ENCODE peak calls at places on chromosome 19, in five cellular contexts. M is tibial nerve, I is ovary, Y is suprapubic skin, U is stomach. P is an unnamed sample. For H3K4me1, the result is how much of the 10 kb centered on the place peaks cover.

GRCh38 chr19:41616785-41617621 is 9.9 kb downstream of the CEACAM4 start:
- DNase-seq in M (no peak), I (no peak), Y (no peak), U (no peak), P (no peak)

GRCh38 chr19:42028304-42029216 is 34.5 kb upstream of the ATP1A3 start:
- DNase-seq in M (no peak), I (no peak), Y (no peak), U (no peak), P (no peak)

GRCh38 chr19:10420444-10421239 is at the start of gene PDE4A:
- DNase-seq in M (no peak), I (no peak), Y (no peak), U (no peak), P (no peak)

GRCh38 chr19:28358604-28359003 is 854.3 kb downstream of the UQCRFS1 start:
- DNase-seq in M (no peak), I (no peak), Y (no peak), U (no peak), P (no peak)

GRCh38 chr19:6610934-6611370 is 20.0 kb upstream of the CD70 start:
- DNase-seq in M (no peak), I (no peak), Y (no peak), U (no peak), P (no peak)

GRCh38 chr19:33508941-33509614 is 12.5 kb downstream of the PEPD start:
- DNase-seq in M (no peak), I (no peak), Y (no peak), U (no peak), P (no peak)

GRCh38 chr19:3224346-3225325 is at the start of gene CELF5:
- DNase-seq in M (no peak), I (peak), Y (no peak), U (peak), P (peak)

GRCh38 chr19:4425531-4425930 is 23.1 kb downstream of the CHAF1A start:
- DNase-seq in M (no peak), I (no peak), Y (no peak), U (no peak), P (no peak)

GRCh38 chr19:13401388-13401787 is 104.9 kb downstream of the CACNA1A start:
- DNase-seq in M (no peak), I (no peak), Y (no peak), U (no peak), P (no peak)

GRCh38 chr19:40623403-40624239 is 22.5 kb downstream of the LTBP4 start:
- DNase-seq in M (no peak), I (no peak), Y (no peak), U (no peak), P (peak)

GRCh38 chr19:3225677-3226093 is 1.2 kb downstream of the CELF5 start:
- DNase-seq in M (no peak), I (no peak), Y (no peak), U (no peak), P (no peak)

GRCh38 chr19:10339380-10339960 is at the start of gene ICAM3:
- DNase-seq in M (no peak), I (no peak), Y (no peak), U (peak), P (peak)

GRCh38 chr19:10881403-10882107 is 10.2 kb downstream of the CARM1 start:
- DNase-seq in M (no peak), I (no peak), Y (no peak), U (no peak), P (no peak)

GRCh38 chr19:10096615-10096963 is 5.9 kb downstream of the ANGPTL6 start:
- DNase-seq in M (no peak), I (peak), Y (peak), U (no peak), P (peak)

GRCh38 chr19:23512151-23512925 is 117.1 kb upstream of the ZNF91 start:
- DNase-seq in M (no peak), I (no peak), Y (no peak), U (no peak), P (no peak)

GRCh38 chr19:18415177-18415867 is 3.9 kb upstream of the SSBP4 start:
- DNase-seq in M (peak), I (peak), Y (peak), U (no peak), P (peak)

GRCh38 chr19:30518965-30519606 is 146.9 kb downstream of the ZNF536 start:
- DNase-seq in M (no peak), I (no peak), Y (no peak), U (no peak), P (no peak)

GRCh38 chr19:40144947-40145748 is 46.1 kb upstream of the MAP3K10 start:
- DNase-seq in M (no peak), I (no peak), Y (no peak), U (no peak), P (no peak)

GRCh38 chr19:43353606-43354304 is at the start of gene CD177:
- DNase-seq in M (no peak), I (no peak), Y (no peak), U (no peak), P (no peak)

GRCh38 chr19:49874503-49875157 is 2.5 kb downstream of the AKT1S1 start:
- DNase-seq in M (no peak), I (peak), Y (no peak), U (no peak), P (no peak)
- H3K27ac ChIP-seq in M (no peak), I (peak), Y (no peak), U (no peak), P (peak)

GRCh38 chr19:50511069-50511822 is at the start of gene JOSD2:
- DNase-seq in M (peak), I (peak), Y (peak), U (peak), P (peak)

GRCh38 chr19:50510121-50510670 is 795 bp downstream of the JOSD2 start:
- DNase-seq in M (no peak), I (no peak), Y (peak), U (no peak), P (no peak)

GRCh38 chr19:50509366-50509765 is 1.6 kb downstream of the JOSD2 start:
- DNase-seq in M (no peak), I (no peak), Y (no peak), U (no peak), P (no peak)

GRCh38 chr19:50512112-50512998 is 1.4 kb downstream of the ASPDH start:
- DNase-seq in M (no peak), I (no peak), Y (peak), U (no peak), P (no peak)

DNA sequence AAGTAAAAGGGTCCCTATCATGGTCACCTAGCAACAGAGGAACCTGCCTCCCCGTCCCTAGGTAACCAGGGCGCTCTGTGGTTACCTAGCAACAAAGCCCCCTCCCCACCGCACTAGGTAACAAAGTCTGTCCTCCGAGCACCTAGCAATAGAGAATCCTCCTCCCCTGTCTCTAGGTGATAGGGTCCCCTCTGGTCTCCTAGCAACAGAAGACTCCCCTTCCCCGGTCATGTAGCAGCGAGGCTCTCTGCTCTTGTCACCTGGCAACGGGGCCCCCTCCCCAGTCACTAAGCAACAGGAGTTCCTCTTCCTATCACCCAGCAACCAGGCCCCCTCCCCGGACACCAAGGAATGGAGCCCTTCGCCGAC is 307 bp downstream of the JOSD2 start:
- DNase-seq in M (no peak), I (no peak), Y (no peak), U (no peak), P (no peak)
- TF ChIP-seq EP300 in M (no peak), I (no peak), Y (no peak), U (no peak), P (no peak)

DNA sequence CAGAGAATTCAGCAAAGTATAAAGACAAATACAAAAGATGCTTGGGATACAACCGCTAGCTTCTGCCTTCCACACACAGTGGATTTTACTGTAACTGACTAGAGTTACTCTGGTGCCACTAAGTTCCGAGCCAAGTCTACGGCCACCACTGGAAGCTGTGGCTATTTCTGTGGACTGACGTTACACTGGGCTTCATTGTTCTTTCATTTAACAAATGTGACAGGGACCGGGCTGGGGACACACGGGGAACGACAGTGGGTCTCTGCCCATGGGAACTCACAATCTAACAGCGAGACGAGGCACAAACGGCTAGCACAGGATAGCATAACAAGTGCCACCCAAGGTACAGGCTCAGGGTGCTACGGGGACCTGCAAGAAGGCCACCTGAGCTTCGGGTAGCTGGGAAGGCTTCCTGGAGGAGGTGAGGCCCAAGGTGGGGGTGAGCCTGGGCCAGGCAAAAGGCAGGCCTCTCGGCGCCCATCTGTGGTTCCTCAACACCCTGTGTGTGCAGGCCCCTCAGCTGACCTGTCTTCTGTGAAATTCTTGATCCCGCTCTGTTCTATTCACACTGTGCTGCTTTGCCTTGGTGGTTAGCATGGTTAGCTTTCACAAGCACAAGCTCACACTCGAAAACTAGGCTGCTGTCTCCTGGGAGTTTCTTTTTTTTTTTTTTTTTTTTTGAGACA is 10.3 kb upstream of the IL4I1 start:
- DNase-seq in M (no peak), I (no peak), Y (no peak), U (no peak), P (no peak)
- H3K4me1 ChIP-seq in M (under half), I (under half), Y (under half), U (under half), P (under half)

DNA sequence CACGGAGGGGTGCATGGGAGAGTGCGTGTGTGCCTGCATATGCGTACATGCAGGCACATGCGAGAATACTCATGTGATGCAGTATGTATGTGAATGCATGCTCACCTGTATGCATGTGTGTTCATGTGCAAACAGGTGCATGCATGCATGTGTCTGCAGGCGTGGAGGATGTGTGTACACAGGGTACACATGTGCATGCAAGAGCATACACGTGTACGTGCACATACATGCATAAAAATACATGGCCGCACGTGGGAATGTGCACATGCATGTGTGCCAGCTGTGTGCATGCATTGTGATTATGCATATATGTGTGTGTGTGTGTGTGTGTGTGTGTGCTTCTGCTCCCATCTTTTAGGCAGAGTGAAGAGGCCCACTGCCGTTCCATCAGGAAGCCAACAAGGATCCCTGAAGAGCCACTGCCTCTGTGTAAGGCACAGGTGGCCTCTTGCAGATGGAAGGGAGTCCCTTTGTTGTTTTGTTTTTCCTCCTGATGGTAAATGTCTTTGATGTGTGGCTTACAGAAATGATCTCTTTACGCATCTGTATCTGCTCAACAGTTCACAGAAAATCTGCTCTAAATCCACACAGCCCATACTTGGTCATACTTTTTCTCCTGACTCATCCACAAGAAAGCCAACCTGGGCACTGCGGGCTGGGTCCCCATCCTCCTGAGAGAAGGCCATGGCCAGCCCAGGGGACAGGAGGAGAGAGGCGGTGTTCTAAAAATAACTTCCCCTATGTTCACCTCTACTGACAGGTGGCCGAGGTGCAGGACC is 50.7 kb downstream of the KLF2 start:
- DNase-seq in M (no peak), I (no peak), Y (no peak), U (no peak), P (no peak)
- H3K27ac ChIP-seq in M (no peak), I (no peak), Y (no peak), U (no peak), P (no peak)

GRCh38 chr19:16585808-16586476 is 13.7 kb upstream of the SLC35E1 start:
- DNase-seq in M (no peak), I (no peak), Y (peak), U (no peak), P (peak)
- TF ChIP-seq EP300 in M (no peak), I (no peak), Y (no peak), U (no peak), P (no peak)